ENCODE peak calls at places on chromosomes 6 and 20, in nine cellular contexts. One of them, this sample, is unnamed.
A peak's percentile ranks its signal among the peaks of the same experiment; 100 is the strongest.

GRCh38 chr20:58349586-58349985 is 39.4 kb upstream of the VAPB start:
- DNase-seq in fibroblast of the conjunctiva: peak; percentile 49
- DNase-seq in 8988T: no peak
- DNase-seq in activated CD4-positive, alpha-beta T cell treated with anti-CD3 and anti-CD28 coated beads, Interleukin-2, amount 50 U/mL, for 24 hours: no peak
- DNase-seq in choroid plexus epithelial cell: peak; percentile 85
- DNase-seq in activated gamma-delta T cell treated with Interleukin-2 at 50 U/mL for 16 hours: no peak
- DNase-seq in body of pancreas: no peak
- DNase-seq in stimulated activated CD4-positive, alpha-beta T cell treated with anti-CD3 and anti-CD28 coated beads, TNF-alpha, amount 100 ng/mL, for 4 hours: no peak
- DNase-seq in SHP77: no peak
- DNase-seq in this sample: no peak

GRCh38 chr20:872855-873520 is 39.5 kb downstream of the FAM110A start:
- DNase-seq in body of pancreas: no peak
- DNase-seq in 8988T: no peak
- DNase-seq in SHP77: no peak
- DNase-seq in stimulated activated CD4-positive, alpha-beta T cell treated with anti-CD3 and anti-CD28 coated beads, TNF-alpha, amount 100 ng/mL, for 4 hours: no peak
- DNase-seq in fibroblast of the conjunctiva: no peak
- DNase-seq in activated gamma-delta T cell treated with Interleukin-2 at 50 U/mL for 16 hours: no peak
- DNase-seq in activated CD4-positive, alpha-beta T cell treated with anti-CD3 and anti-CD28 coated beads, Interleukin-2, amount 50 U/mL, for 24 hours: no peak
- DNase-seq in choroid plexus epithelial cell: no peak
- DNase-seq in this sample: no peak

GRCh38 chr6:137241481-137242011 is 22.4 kb upstream of the IFNGR1 start:
- DNase-seq in fibroblast of the conjunctiva: no peak
- DNase-seq in SHP77: no peak
- DNase-seq in body of pancreas: no peak
- DNase-seq in choroid plexus epithelial cell: peak; percentile 86
- DNase-seq in 8988T: no peak
- DNase-seq in stimulated activated CD4-positive, alpha-beta T cell treated with anti-CD3 and anti-CD28 coated beads, TNF-alpha, amount 100 ng/mL, for 4 hours: no peak
- DNase-seq in activated gamma-delta T cell treated with Interleukin-2 at 50 U/mL for 16 hours: no peak
- DNase-seq in activated CD4-positive, alpha-beta T cell treated with anti-CD3 and anti-CD28 coated beads, Interleukin-2, amount 50 U/mL, for 24 hours: no peak
- DNase-seq in this sample: no peak

GRCh38 chr20:32534661-32535240 is 50.4 kb downstream of the NOL4L start:
- DNase-seq in SHP77: no peak
- DNase-seq in body of pancreas: no peak
- DNase-seq in fibroblast of the conjunctiva: no peak
- DNase-seq in stimulated activated CD4-positive, alpha-beta T cell treated with anti-CD3 and anti-CD28 coated beads, TNF-alpha, amount 100 ng/mL, for 4 hours: no peak
- DNase-seq in activated CD4-positive, alpha-beta T cell treated with anti-CD3 and anti-CD28 coated beads, Interleukin-2, amount 50 U/mL, for 24 hours: no peak
- DNase-seq in 8988T: no peak
- DNase-seq in activated gamma-delta T cell treated with Interleukin-2 at 50 U/mL for 16 hours: peak; percentile 64
- DNase-seq in choroid plexus epithelial cell: no peak
- DNase-seq in this sample: no peak

GRCh38 chr6:31128093-31128676 is 7.9 kb upstream of the CDSN start:
- DNase-seq in fibroblast of the conjunctiva: no peak
- DNase-seq in 8988T: peak; percentile 52
- DNase-seq in choroid plexus epithelial cell: peak; percentile 54
- DNase-seq in stimulated activated CD4-positive, alpha-beta T cell treated with anti-CD3 and anti-CD28 coated beads, TNF-alpha, amount 100 ng/mL, for 4 hours: peak; percentile 49
- DNase-seq in SHP77: no peak
- DNase-seq in body of pancreas: peak; percentile 71
- DNase-seq in activated gamma-delta T cell treated with Interleukin-2 at 50 U/mL for 16 hours: peak; percentile 76
- DNase-seq in activated CD4-positive, alpha-beta T cell treated with anti-CD3 and anti-CD28 coated beads, Interleukin-2, amount 50 U/mL, for 24 hours: peak; percentile 69
- DNase-seq in this sample: no peak

GRCh38 chr20:10304474-10305046 is 85.9 kb downstream of the SNAP25 start:
- DNase-seq in SHP77: no peak
- DNase-seq in activated gamma-delta T cell treated with Interleukin-2 at 50 U/mL for 16 hours: no peak
- DNase-seq in choroid plexus epithelial cell: no peak
- DNase-seq in body of pancreas: no peak
- DNase-seq in fibroblast of the conjunctiva: no peak
- DNase-seq in activated CD4-positive, alpha-beta T cell treated with anti-CD3 and anti-CD28 coated beads, Interleukin-2, amount 50 U/mL, for 24 hours: no peak
- DNase-seq in stimulated activated CD4-positive, alpha-beta T cell treated with anti-CD3 and anti-CD28 coated beads, TNF-alpha, amount 100 ng/mL, for 4 hours: no peak
- DNase-seq in 8988T: no peak
- DNase-seq in this sample: no peak

GRCh38 chr6:133187114-133187513 is 54.0 kb upstream of the EYA4 start:
- DNase-seq in choroid plexus epithelial cell: no peak
- DNase-seq in fibroblast of the conjunctiva: no peak
- DNase-seq in 8988T: no peak
- DNase-seq in stimulated activated CD4-positive, alpha-beta T cell treated with anti-CD3 and anti-CD28 coated beads, TNF-alpha, amount 100 ng/mL, for 4 hours: no peak
- DNase-seq in body of pancreas: no peak
- DNase-seq in SHP77: no peak
- DNase-seq in activated gamma-delta T cell treated with Interleukin-2 at 50 U/mL for 16 hours: no peak
- DNase-seq in activated CD4-positive, alpha-beta T cell treated with anti-CD3 and anti-CD28 coated beads, Interleukin-2, amount 50 U/mL, for 24 hours: no peak
- DNase-seq in this sample: no peak

GRCh38 chr6:43582911-43583310 is 6.9 kb downstream of the POLH start:
- DNase-seq in choroid plexus epithelial cell: no peak
- DNase-seq in 8988T: no peak
- DNase-seq in SHP77: no peak
- DNase-seq in activated gamma-delta T cell treated with Interleukin-2 at 50 U/mL for 16 hours: no peak
- DNase-seq in stimulated activated CD4-positive, alpha-beta T cell treated with anti-CD3 and anti-CD28 coated beads, TNF-alpha, amount 100 ng/mL, for 4 hours: no peak
- DNase-seq in activated CD4-positive, alpha-beta T cell treated with anti-CD3 and anti-CD28 coated beads, Interleukin-2, amount 50 U/mL, for 24 hours: no peak
- DNase-seq in body of pancreas: no peak
- DNase-seq in fibroblast of the conjunctiva: no peak
- DNase-seq in this sample: no peak

GRCh38 chr20:44137210-44137781 is 49.7 kb downstream of the JPH2 start:
- DNase-seq in SHP77: no peak
- DNase-seq in activated gamma-delta T cell treated with Interleukin-2 at 50 U/mL for 16 hours: no peak
- DNase-seq in body of pancreas: no peak
- DNase-seq in 8988T: no peak
- DNase-seq in choroid plexus epithelial cell: peak; percentile 25
- DNase-seq in fibroblast of the conjunctiva: no peak
- DNase-seq in stimulated activated CD4-positive, alpha-beta T cell treated with anti-CD3 and anti-CD28 coated beads, TNF-alpha, amount 100 ng/mL, for 4 hours: no peak
- DNase-seq in activated CD4-positive, alpha-beta T cell treated with anti-CD3 and anti-CD28 coated beads, Interleukin-2, amount 50 U/mL, for 24 hours: no peak
- DNase-seq in this sample: no peak

GRCh38 chr6:134421496-134421895 is 103.6 kb upstream of the SGK1 start:
- DNase-seq in SHP77: no peak
- DNase-seq in fibroblast of the conjunctiva: no peak
- DNase-seq in 8988T: no peak
- DNase-seq in choroid plexus epithelial cell: peak; percentile 79
- DNase-seq in activated gamma-delta T cell treated with Interleukin-2 at 50 U/mL for 16 hours: no peak
- DNase-seq in body of pancreas: no peak
- DNase-seq in stimulated activated CD4-positive, alpha-beta T cell treated with anti-CD3 and anti-CD28 coated beads, TNF-alpha, amount 100 ng/mL, for 4 hours: no peak
- DNase-seq in activated CD4-positive, alpha-beta T cell treated with anti-CD3 and anti-CD28 coated beads, Interleukin-2, amount 50 U/mL, for 24 hours: no peak
- DNase-seq in this sample: no peak

GRCh38 chr20:13995841-13996240 is 525 bp downstream of the MACROD2 start:
- DNase-seq in choroid plexus epithelial cell: no peak
- DNase-seq in stimulated activated CD4-positive, alpha-beta T cell treated with anti-CD3 and anti-CD28 coated beads, TNF-alpha, amount 100 ng/mL, for 4 hours: no peak
- DNase-seq in activated CD4-positive, alpha-beta T cell treated with anti-CD3 and anti-CD28 coated beads, Interleukin-2, amount 50 U/mL, for 24 hours: no peak
- DNase-seq in body of pancreas: peak; percentile 68
- DNase-seq in 8988T: peak; percentile 51
- DNase-seq in fibroblast of the conjunctiva: no peak
- DNase-seq in SHP77: peak; percentile 50
- DNase-seq in activated gamma-delta T cell treated with Interleukin-2 at 50 U/mL for 16 hours: no peak
- DNase-seq in this sample: no peak

GRCh38 chr6:11681770-11682169 is 96.8 kb downstream of the ADTRP start:
- DNase-seq in 8988T: no peak
- DNase-seq in choroid plexus epithelial cell: peak; percentile 21
- DNase-seq in activated CD4-positive, alpha-beta T cell treated with anti-CD3 and anti-CD28 coated beads, Interleukin-2, amount 50 U/mL, for 24 hours: no peak
- DNase-seq in body of pancreas: no peak
- DNase-seq in activated gamma-delta T cell treated with Interleukin-2 at 50 U/mL for 16 hours: no peak
- DNase-seq in stimulated activated CD4-positive, alpha-beta T cell treated with anti-CD3 and anti-CD28 coated beads, TNF-alpha, amount 100 ng/mL, for 4 hours: no peak
- DNase-seq in SHP77: no peak
- DNase-seq in fibroblast of the conjunctiva: no peak
- DNase-seq in this sample: no peak

GRCh38 chr20:59932616-59933295 is 681 bp downstream of the SYCP2 start:
- DNase-seq in choroid plexus epithelial cell: no peak
- DNase-seq in activated CD4-positive, alpha-beta T cell treated with anti-CD3 and anti-CD28 coated beads, Interleukin-2, amount 50 U/mL, for 24 hours: no peak
- DNase-seq in SHP77: no peak
- DNase-seq in 8988T: no peak
- DNase-seq in activated gamma-delta T cell treated with Interleukin-2 at 50 U/mL for 16 hours: no peak
- DNase-seq in body of pancreas: no peak
- DNase-seq in fibroblast of the conjunctiva: no peak
- DNase-seq in stimulated activated CD4-positive, alpha-beta T cell treated with anti-CD3 and anti-CD28 coated beads, TNF-alpha, amount 100 ng/mL, for 4 hours: no peak
- DNase-seq in this sample: no peak

GRCh38 chr6:4670824-4671409 is 105.3 kb upstream of the CDYL start:
- DNase-seq in choroid plexus epithelial cell: no peak
- DNase-seq in stimulated activated CD4-positive, alpha-beta T cell treated with anti-CD3 and anti-CD28 coated beads, TNF-alpha, amount 100 ng/mL, for 4 hours: no peak
- DNase-seq in activated gamma-delta T cell treated with Interleukin-2 at 50 U/mL for 16 hours: no peak
- DNase-seq in body of pancreas: no peak
- DNase-seq in SHP77: no peak
- DNase-seq in 8988T: no peak
- DNase-seq in fibroblast of the conjunctiva: no peak
- DNase-seq in activated CD4-positive, alpha-beta T cell treated with anti-CD3 and anti-CD28 coated beads, Interleukin-2, amount 50 U/mL, for 24 hours: no peak
- DNase-seq in this sample: no peak

GRCh38 chr6:122014961-122015360 is 384.5 kb upstream of the HSF2 start:
- DNase-seq in 8988T: no peak
- DNase-seq in activated gamma-delta T cell treated with Interleukin-2 at 50 U/mL for 16 hours: no peak
- DNase-seq in fibroblast of the conjunctiva: no peak
- DNase-seq in choroid plexus epithelial cell: peak; percentile 82
- DNase-seq in stimulated activated CD4-positive, alpha-beta T cell treated with anti-CD3 and anti-CD28 coated beads, TNF-alpha, amount 100 ng/mL, for 4 hours: no peak
- DNase-seq in body of pancreas: no peak
- DNase-seq in SHP77: no peak
- DNase-seq in activated CD4-positive, alpha-beta T cell treated with anti-CD3 and anti-CD28 coated beads, Interleukin-2, amount 50 U/mL, for 24 hours: no peak
- DNase-seq in this sample: no peak